ENCODE peak calls at places on chromosomes 6 and 20, in five cellular contexts. A, C, W, J and O are unnamed samples.

GRCh38 chr6:79384845-79385244 is 150.4 kb upstream of the HMGN3 start:
- DNase-seq in A (peak), C (no peak), W (no peak), J (peak), O (peak)

GRCh38 chr6:15274696-15275387 is 29.0 kb downstream of the JARID2 start:
- DNase-seq in A (no peak), C (no peak), W (no peak), J (peak), O (no peak)

GRCh38 chr6:28743271-28743789 is 180.5 kb downstream of the TRIM27 start:
- DNase-seq in A (no peak), C (no peak), W (no peak), J (no peak), O (peak)

GRCh38 chr20:22846829-22847228 is 188.3 kb upstream of the SSTR4 start:
- DNase-seq in A (no peak), C (no peak), W (no peak), J (no peak), O (no peak)

GRCh38 chr6:17612048-17612447 is 11.9 kb downstream of the FAM8A1 start:
- DNase-seq in A (no peak), C (no peak), W (no peak), J (no peak), O (no peak)

GRCh38 chr20:10225439-10226080 is 6.9 kb downstream of the SNAP25 start:
- DNase-seq in A (peak), C (no peak), W (peak), J (no peak), O (no peak)

GRCh38 chr20:46209930-46210671 is 92.0 kb downstream of the CD40 start:
- DNase-seq in A (no peak), C (no peak), W (no peak), J (no peak), O (no peak)

GRCh38 chr6:150368762-150369161 is at the start of gene IYD:
- DNase-seq in A (no peak), C (no peak), W (no peak), J (no peak), O (no peak)

GRCh38 chr6:36120979-36121706 is 9.2 kb upstream of the MAPK13 start:
- DNase-seq in A (no peak), C (peak), W (peak), J (peak), O (peak)

GRCh38 chr6:110332281-110332680 is 25.9 kb downstream of the METTL24 start:
- DNase-seq in A (no peak), C (no peak), W (no peak), J (no peak), O (no peak)

GRCh38 chr20:40532103-40532502 is 156.9 kb downstream of the MAFB start:
- DNase-seq in A (no peak), C (no peak), W (peak), J (peak), O (peak)

GRCh38 chr20:57756921-57757320 is 47.1 kb upstream of the PMEPA1 start:
- DNase-seq in A (no peak), C (no peak), W (no peak), J (no peak), O (no peak)

GRCh38 chr6:136774228-136775041 is 17.8 kb downstream of the MAP3K5 start:
- DNase-seq in A (no peak), C (no peak), W (no peak), J (peak), O (peak)

GRCh38 chr6:27332692-27333641 is 20.9 kb upstream of the POM121L2 start:
- DNase-seq in A (peak), C (no peak), W (no peak), J (peak), O (peak)

GRCh38 chr6:170259301-170259700 is 31.6 kb downstream of the DLL1 start:
- DNase-seq in A (no peak), C (no peak), W (no peak), J (no peak), O (no peak)

GRCh38 chr20:38658879-38659612 is 57.4 kb downstream of the ARHGAP40 start:
- DNase-seq in A (peak), C (no peak), W (peak), J (peak), O (peak)

GRCh38 chr6:33008944-33009861 is at the start of gene HLA-DOA:
- DNase-seq in A (peak), C (no peak), W (peak), J (no peak), O (peak)

GRCh38 chr6:96279084-96279483 is 242.5 kb upstream of the UFL1 start:
- DNase-seq in A (no peak), C (no peak), W (no peak), J (no peak), O (no peak)

GRCh38 chr6:781350-781961 is 88.5 kb upstream of the EXOC2 start:
- DNase-seq in A (no peak), C (no peak), W (no peak), J (no peak), O (no peak)

GRCh38 chr20:50376888-50377459 is 133.2 kb upstream of the PTPN1 start:
- DNase-seq in A (peak), C (no peak), W (no peak), J (no peak), O (no peak)

GRCh38 chr6:133394630-133395029 is 153.5 kb downstream of the EYA4 start:
- DNase-seq in A (no peak), C (no peak), W (no peak), J (no peak), O (no peak)

GRCh38 chr20:60001027-60001567 is 42.9 kb downstream of the CDH26 start:
- DNase-seq in A (no peak), C (no peak), W (no peak), J (no peak), O (no peak)

GRCh38 chr6:42745083-42745637 is 743 bp downstream of the TBCC start:
- DNase-seq in A (peak), C (peak), W (peak), J (peak), O (peak)

GRCh38 chr20:61822396-61822795 is 243.3 kb downstream of the TAF4 start:
- DNase-seq in A (no peak), C (no peak), W (no peak), J (no peak), O (no peak)

GRCh38 chr6:149003560-149003959 is 256.7 kb downstream of the UST start:
- DNase-seq in A (no peak), C (no peak), W (no peak), J (no peak), O (no peak)

GRCh38 chr6:143513410-143513809 is 1.9 kb upstream of the FUCA2 start:
- DNase-seq in A (peak), C (peak), W (no peak), J (no peak), O (no peak)

GRCh38 chr6:139313229-139313628 is 21.4 kb upstream of the TXLNB start:
- DNase-seq in A (no peak), C (no peak), W (peak), J (no peak), O (no peak)